ENCODE peak calls at places on chromosome 3, in five cellular contexts. C is K562, Z is SK-N-SH, S is HepG2, K is H1. X is an unnamed sample. For H3K27me3, the result is how much of the 10 kb centered on the place peaks cover.

GRCh38 chr3:56157693-56158092 is 310.6 kb downstream of the ERC2 start:
- DNase-seq in C (no peak), K (no peak), S (no peak), Z (no peak), X (peak)

GRCh38 chr3:24151595-24151994 is 206.5 kb downstream of the NR1D2 start:
- DNase-seq in C (no peak), Z (no peak), K (no peak), S (no peak), X (no peak)

GRCh38 chr3:5006755-5007202 is 27.5 kb downstream of the BHLHE40 start:
- DNase-seq in K (no peak), Z (no peak), S (no peak), C (no peak), X (peak)

GRCh38 chr3:186461141-186461540 is 83.0 kb downstream of the CRYGS start:
- DNase-seq in Z (no peak), C (peak), K (no peak), S (no peak), X (no peak)

GRCh38 chr3:60764870-60765269 is 486.4 kb downstream of the FHIT start:
- DNase-seq in S (no peak), Z (no peak), C (no peak), K (no peak), X (no peak)

GRCh38 chr3:164486150-164486549 is 592.1 kb downstream of the SI start:
- DNase-seq in K (no peak), S (no peak), Z (no peak), C (no peak), X (no peak)

GRCh38 chr3:50924638-50925037 is 249.9 kb downstream of the DOCK3 start:
- DNase-seq in C (no peak), Z (no peak), K (no peak), S (no peak), X (no peak)

GRCh38 chr3:120404876-120405275 is 45.9 kb downstream of the FSTL1 start:
- DNase-seq in C (no peak), Z (no peak), S (no peak), K (no peak), X (no peak)

GRCh38 chr3:111666041-111666735 is 71.0 kb upstream of the ZBED2 start:
- DNase-seq in C (no peak), S (no peak), K (no peak), Z (no peak), X (no peak)

GRCh38 chr3:14506626-14507344 is 33.4 kb downstream of the GRIP2 start:
- DNase-seq in S (no peak), K (no peak), C (no peak), Z (no peak), X (no peak)

GRCh38 chr3:56725175-56725574 is 42.1 kb upstream of the TASOR start:
- DNase-seq in C (no peak), Z (no peak), S (no peak), K (no peak), X (peak)

GRCh38 chr3:112382543-112383160 is 49.7 kb downstream of the CD200 start:
- DNase-seq in C (no peak), S (no peak), K (no peak), Z (no peak), X (no peak)

GRCh38 chr3:14397531-14397930 is 4.9 kb upstream of the SLC6A6 start:
- DNase-seq in C (no peak), S (no peak), K (no peak), Z (no peak), X (peak)

GRCh38 chr3:187280644-187281043 is 10.9 kb downstream of the MASP1 start:
- DNase-seq in K (no peak), C (no peak), Z (no peak), S (no peak), X (no peak)

GRCh38 chr3:126373682-126374601 is 16.7 kb upstream of the KLF15 start:
- DNase-seq in Z (no peak), K (no peak), C (no peak), S (no peak), X (no peak)

GRCh38 chr3:7565574-7565973 is 704.7 kb downstream of the GRM7 start:
- DNase-seq in K (no peak), Z (no peak), S (no peak), C (no peak), X (no peak)

GRCh38 chr3:117393119-117393518 is 683.5 kb downstream of the TUSC7 start:
- DNase-seq in Z (no peak), K (no peak), S (no peak), C (no peak), X (no peak)

GRCh38 chr3:140117111-140117526 is 182.1 kb downstream of the CLSTN2 start:
- DNase-seq in K (no peak), S (no peak), Z (no peak), C (no peak), X (no peak)
- TF ChIP-seq GABPA in K (no peak), S (no peak), Z (no peak), C (no peak), X (no peak)

DNA sequence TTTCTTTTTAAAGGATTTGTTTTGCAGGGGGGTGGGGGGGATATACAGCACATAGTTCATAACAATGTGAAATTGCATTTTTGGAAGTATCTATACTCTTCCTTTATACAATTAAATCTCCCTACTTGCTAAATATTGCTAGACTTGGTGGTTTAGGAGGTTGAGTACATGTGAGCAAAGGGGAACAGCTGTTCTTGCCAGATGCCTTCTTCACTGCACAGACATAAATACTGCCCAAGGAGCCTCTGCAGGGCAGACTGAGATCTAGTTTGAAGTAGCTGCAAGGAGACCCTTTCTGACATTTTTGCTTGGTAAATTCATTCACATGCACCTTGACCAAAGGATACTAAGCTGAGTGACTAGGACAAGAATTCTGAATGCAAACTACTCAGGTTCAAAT is 228.6 kb upstream of the IL12A start:
- DNase-seq in Z (no peak), C (no peak), K (no peak), S (no peak), X (no peak)
- H3K27me3 ChIP-seq in Z (under half), C (under half), K (under half), S (under half), X (under half)

GRCh38 chr3:171851685-171852084 is 8.5 kb downstream of the TMEM212 start:
- DNase-seq in Z (no peak), S (no peak), K (no peak), C (no peak), X (no peak)
- TF ChIP-seq POLR2AphosphoS5 in Z (no peak), S (no peak), K (no peak), C (no peak), X (no peak)

GRCh38 chr3:183330881-183331280 is 77.8 kb downstream of the B3GNT5 start:
- DNase-seq in Z (no peak), C (peak), S (no peak), K (no peak), X (no peak)
- TF ChIP-seq GABPA in Z (no peak), C (no peak), S (no peak), K (no peak), X (no peak)

GRCh38 chr3:65953881-65954733 is 84.6 kb downstream of the MAGI1 start:
- DNase-seq in K (no peak), Z (no peak), C (no peak), S (peak), X (no peak)
- H3K27me3 ChIP-seq in K (under half), Z (under half), C (under half), S (under half), X (under half)

GRCh38 chr3:197540961-197541377 is 14.8 kb downstream of the BDH1 start:
- DNase-seq in S (no peak), C (no peak), Z (no peak), K (peak), X (no peak)
- TF ChIP-seq POLR2AphosphoS5 in S (no peak), C (no peak), Z (no peak), K (no peak), X (no peak)

GRCh38 chr3:188746291-188746783 is 425.4 kb upstream of the TPRG1 start:
- DNase-seq in C (no peak), Z (no peak), K (no peak), S (peak), X (no peak)

GRCh38 chr3:188749830-188750229 is 421.9 kb upstream of the TPRG1 start:
- DNase-seq in C (no peak), K (no peak), S (no peak), Z (no peak), X (no peak)

GRCh38 chr3:188747487-188747886 is 424.3 kb upstream of the TPRG1 start:
- DNase-seq in C (no peak), K (no peak), S (no peak), Z (no peak), X (no peak)

GRCh38 chr3:188750625-188751024 is 421.1 kb upstream of the TPRG1 start:
- DNase-seq in Z (no peak), K (no peak), C (no peak), S (no peak), X (no peak)

GRCh38 chr3:188749010-188749617 is 422.7 kb upstream of the TPRG1 start:
- DNase-seq in K (peak), S (no peak), C (peak), Z (peak), X (peak)
- TF ChIP-seq GABPA in K (no peak), S (no peak), C (no peak), Z (no peak), X (no peak)

GRCh38 chr3:53940651-53941050 is 49.0 kb upstream of the SELENOK start:
- DNase-seq in K (no peak), C (no peak), S (no peak), Z (no peak), X (no peak)
- H3K27me3 ChIP-seq in K (under half), C (under half), S (under half), Z (under half), X (under half)

DNA sequence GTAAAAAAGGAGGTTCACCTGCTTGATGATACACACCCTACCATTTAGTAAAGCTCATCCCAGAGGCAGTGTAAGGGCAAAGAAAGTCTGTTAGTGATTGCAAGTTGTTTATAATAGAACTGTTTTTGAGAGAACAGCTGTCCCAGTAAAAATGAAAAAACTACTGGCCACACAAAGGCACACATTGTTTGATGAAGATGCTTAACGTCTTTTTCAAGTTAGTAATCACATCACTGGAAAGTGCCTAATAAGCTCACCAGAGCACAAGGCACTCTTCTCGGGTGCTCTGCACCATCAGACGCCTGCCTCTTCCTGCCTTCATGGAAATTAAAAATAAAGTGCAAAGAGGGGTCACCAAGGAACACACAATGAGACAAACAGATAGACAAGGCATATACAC is 186.9 kb downstream of the PDZRN3 start:
- DNase-seq in C (no peak), K (no peak), S (no peak), Z (no peak), X (no peak)
- TF ChIP-seq POLR2AphosphoS5 in C (no peak), K (no peak), S (no peak), Z (no peak), X (no peak)

X was measured in HL-60.